ENCODE peak calls at places on chromosomes 6 and 20, in seven cellular contexts. J is HCT116, V is K562, F is HepG2, K is GM12878, C is SK-N-SH, R is H1. P is an unnamed sample.

GRCh38 chr6:40352527-40353170 is 234.5 kb downstream of the LRFN2 start:
- DNase-seq in J (no peak), V (peak; percentile 3), F (no peak), K (no peak), C (no peak), R (peak; percentile 22), P (no peak)

GRCh38 chr20:37534401-37535157 is 6.9 kb upstream of the BLCAP start:
- DNase-seq in J (peak; percentile 70), V (peak; percentile 47), F (peak; percentile 83), K (peak; percentile 90), C (peak; percentile 61), R (peak; percentile 70), P (no peak)

GRCh38 chr6:111642463-111643158 is 36.9 kb upstream of the TRAF3IP2 start:
- DNase-seq in J (peak; percentile 70), V (no peak), F (peak; percentile 80), K (peak; percentile 21), C (peak; percentile 66), R (peak; percentile 69), P (peak; percentile 62)

GRCh38 chr6:81891869-81892268 is 139.4 kb upstream of the TENT5A start:
- DNase-seq in J (no peak), V (no peak), F (no peak), K (no peak), C (no peak), R (no peak), P (no peak)

GRCh38 chr6:4914412-4915159 is 89.3 kb downstream of the RPP40 start:
- DNase-seq in J (no peak), V (no peak), F (no peak), K (no peak), C (no peak), R (no peak), P (no peak)

GRCh38 chr6:85580878-85581267 is 12.8 kb downstream of the SNX14 start:
- DNase-seq in J (no peak), V (peak; percentile 42), F (peak; percentile 54), K (no peak), C (no peak), R (no peak), P (no peak)

GRCh38 chr6:83958250-83958685 is 75.3 kb upstream of the MRAP2 start:
- DNase-seq in J (no peak), V (no peak), F (no peak), K (no peak), C (no peak), R (no peak), P (no peak)

GRCh38 chr6:15246217-15247211 is 645 bp downstream of the JARID2 start:
- DNase-seq in J (no peak), V (no peak), F (no peak), K (no peak), C (no peak), R (no peak), P (no peak)

GRCh38 chr6:167703781-167704180 is 122.9 kb upstream of the AFDN start:
- DNase-seq in J (no peak), V (no peak), F (no peak), K (no peak), C (no peak), R (peak; percentile 32), P (no peak)

GRCh38 chr6:1400126-1400850 is 10.9 kb downstream of the FOXF2 start:
- DNase-seq in J (no peak), V (no peak), F (no peak), K (no peak), C (no peak), R (no peak), P (no peak)

GRCh38 chr20:33719277-33719988 is 677 bp downstream of the PXMP4 start:
- DNase-seq in J (no peak), V (no peak), F (no peak), K (no peak), C (no peak), R (no peak), P (peak; percentile 39)

GRCh38 chr20:31897541-31897940 is 27.1 kb downstream of the TTLL9 start:
- DNase-seq in J (no peak), V (no peak), F (no peak), K (no peak), C (no peak), R (no peak), P (no peak)

GRCh38 chr6:11909696-11910132 is 102.4 kb upstream of the HIVEP1 start:
- DNase-seq in J (no peak), V (no peak), F (no peak), K (no peak), C (no peak), R (no peak), P (no peak)

GRCh38 chr6:157302761-157303160 is 20.6 kb downstream of the TMEM242 start:
- DNase-seq in J (no peak), V (no peak), F (no peak), K (no peak), C (no peak), R (no peak), P (no peak)

GRCh38 chr6:122696853-122697252 is 82.7 kb upstream of the FABP7 start:
- DNase-seq in J (peak; percentile 91), V (no peak), F (peak; percentile 13), K (no peak), C (no peak), R (no peak), P (peak; percentile 33)

GRCh38 chr6:24283043-24283985 is 74.5 kb downstream of the DCDC2 start:
- DNase-seq in J (peak; percentile 65), V (peak; percentile 48), F (peak; percentile 90), K (peak; percentile 59), C (peak; percentile 78), R (no peak), P (peak; percentile 72)

GRCh38 chr6:73145690-73146089 is 79.6 kb downstream of the KHDC1L start:
- DNase-seq in J (no peak), V (no peak), F (no peak), K (no peak), C (no peak), R (no peak), P (no peak)

GRCh38 chr6:138404666-138405337 is 779 bp downstream of the HEBP2 start:
- DNase-seq in J (no peak), V (peak; percentile 54), F (no peak), K (no peak), C (no peak), R (peak; percentile 64), P (no peak)

GRCh38 chr20:23152308-23152892 is 66.3 kb upstream of the CD93 start:
- DNase-seq in J (no peak), V (peak; percentile 56), F (peak; percentile 90), K (no peak), C (no peak), R (peak; percentile 27), P (no peak)

GRCh38 chr6:162493917-162494316 is 233.6 kb downstream of the PRKN start:
- DNase-seq in J (no peak), V (no peak), F (no peak), K (no peak), C (no peak), R (no peak), P (no peak)

GRCh38 chr6:6039946-6040509 is 33.3 kb upstream of the NRN1 start:
- DNase-seq in J (no peak), V (no peak), F (no peak), K (no peak), C (no peak), R (no peak), P (no peak)

GRCh38 chr20:18701969-18702368 is 111.6 kb upstream of the SCP2D1 start:
- DNase-seq in J (no peak), V (no peak), F (no peak), K (no peak), C (no peak), R (no peak), P (no peak)

DNA sequence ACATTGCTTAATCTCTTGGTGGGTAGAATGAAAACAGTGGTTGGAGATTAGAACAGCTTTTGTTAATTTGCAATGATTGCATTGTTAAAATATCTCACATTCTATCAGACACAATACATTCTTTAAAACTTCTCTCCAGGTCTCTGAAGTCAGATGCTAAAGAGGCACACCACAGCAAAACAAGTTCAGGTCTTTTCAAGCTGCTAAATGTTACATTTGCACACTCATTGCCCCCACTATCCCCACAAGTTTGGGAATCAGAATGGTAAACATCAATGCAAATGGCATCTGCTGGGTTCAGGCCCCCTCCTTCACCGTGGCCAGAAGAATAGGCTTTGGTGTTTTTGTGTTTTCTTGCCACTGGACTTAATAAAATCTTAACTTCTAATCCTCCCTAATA is 10.1 kb upstream of the HAO1 start:
- DNase-seq in J (no peak), V (no peak), F (no peak), K (no peak), C (no peak), R (no peak), P (no peak)
- TF ChIP-seq JUND in J (no peak), V (no peak), F (no peak), K (no peak), C (no peak), R (no peak), P (no peak)

GRCh38 chr6:52620055-52620905 is 43.4 kb upstream of the TRAM2 start:
- DNase-seq in J (no peak), V (no peak), F (no peak), K (no peak), C (no peak), R (no peak), P (no peak)

GRCh38 chr6:52622810-52623209 is 46.0 kb upstream of the TRAM2 start:
- DNase-seq in J (no peak), V (no peak), F (no peak), K (no peak), C (no peak), R (no peak), P (no peak)

GRCh38 chr6:52616271-52616670 is 39.4 kb upstream of the TRAM2 start:
- DNase-seq in J (no peak), V (no peak), F (no peak), K (no peak), C (no peak), R (no peak), P (no peak)

GRCh38 chr6:52617087-52617486 is 40.2 kb upstream of the TRAM2 start:
- DNase-seq in J (no peak), V (no peak), F (no peak), K (no peak), C (no peak), R (no peak), P (no peak)

DNA sequence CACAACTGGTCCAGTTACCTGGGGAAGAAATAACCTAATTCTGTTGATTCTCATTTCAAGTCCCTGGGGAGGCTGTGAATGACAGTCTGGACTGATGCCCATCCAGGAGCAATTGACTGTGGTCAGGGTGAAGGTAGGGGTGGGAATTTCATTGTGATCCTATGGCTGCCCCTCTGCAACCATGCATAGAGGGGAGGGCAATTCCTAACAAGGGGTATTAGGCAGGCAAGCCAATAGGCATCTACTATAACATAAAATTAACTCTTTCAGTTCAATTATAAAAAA is 44.0 kb upstream of the TRAM2 start:
- DNase-seq in J (no peak), V (no peak), F (no peak), K (no peak), C (no peak), R (no peak), P (no peak)
- TF ChIP-seq JUND in J (no peak), V (no peak), F (no peak), K (no peak), C (no peak), R (no peak), P (no peak)

GRCh38 chr6:161232001-161232400 is 41.9 kb downstream of the AGPAT4 start:
- DNase-seq in J (no peak), V (no peak), F (no peak), K (no peak), C (no peak), R (no peak), P (no peak)
- TF ChIP-seq JUND in J (no peak), V (no peak), F (no peak), K (no peak), C (no peak), R (no peak), P (no peak)

GRCh38 chr20:43946659-43947315 is 32.1 kb downstream of the TOX2 start:
- DNase-seq in J (no peak), V (no peak), F (no peak), K (no peak), C (no peak), R (no peak), P (no peak)
- TF ChIP-seq JUND in J (no peak), V (no peak), F (no peak), K (no peak), C (no peak), R (no peak), P (no peak)

P was measured in T47D.